ENCODE peak calls at places on chromosome 13, in nine cellular contexts. W is AG09319; Q is T-helper 2 cell; M is left cardiac atrium; Z is tibial nerve; K is PC-9; Y is PC-3; S is HT-29; H is activated naive CD4-positive, alpha-beta T cell. U is an unnamed sample.

GRCh38 chr13:110340812-110341444 is 33.8 kb downstream of the COL4A2 start:
- DNase-seq in W (no peak), Q (peak), M (peak), Z (peak), K (no peak), Y (no peak), S (no peak), H (no peak), U (no peak)

GRCh38 chr13:20828540-20829364 is 55.0 kb upstream of the EEF1AKMT1 start:
- DNase-seq in W (peak), Q (peak), M (no peak), Z (peak), K (peak), Y (peak), S (peak), H (no peak), U (peak)

GRCh38 chr13:102584423-102584822 is 12.4 kb upstream of the TPP2 start:
- DNase-seq in W (no peak), Q (no peak), M (no peak), Z (no peak), K (no peak), Y (no peak), S (no peak), H (no peak), U (no peak)

GRCh38 chr13:74930402-74931165 is 551.4 kb downstream of the TBC1D4 start:
- DNase-seq in W (no peak), Q (no peak), M (no peak), Z (no peak), K (no peak), Y (peak), S (peak), H (no peak), U (no peak)

GRCh38 chr13:51942189-51942588 is 69.1 kb downstream of the ATP7B start:
- DNase-seq in W (no peak), Q (peak), M (no peak), Z (no peak), K (peak), Y (peak), S (peak), H (no peak), U (peak)

GRCh38 chr13:40064723-40065122 is 409.3 kb downstream of the COG6 start:
- DNase-seq in W (peak), Q (no peak), M (no peak), Z (no peak), K (no peak), Y (peak), S (peak), H (no peak), U (peak)

GRCh38 chr13:98510156-98510509 is 66.8 kb downstream of the STK24 start:
- DNase-seq in W (no peak), Q (no peak), M (no peak), Z (no peak), K (no peak), Y (no peak), S (no peak), H (no peak), U (no peak)

GRCh38 chr13:19161308-19161707 is 20.3 kb downstream of the TUBA3C start:
- DNase-seq in W (no peak), Q (no peak), M (no peak), Z (no peak), K (no peak), Y (no peak), S (no peak), H (no peak), U (no peak)

GRCh38 chr13:93224545-93224944 is 2.1 kb upstream of the GPC6 start:
- DNase-seq in W (no peak), Q (no peak), M (no peak), Z (no peak), K (no peak), Y (peak), S (no peak), H (no peak), U (no peak)

GRCh38 chr13:50309200-50309848 is 294.1 kb downstream of the KCNRG start:
- DNase-seq in W (no peak), Q (no peak), M (no peak), Z (no peak), K (no peak), Y (no peak), S (no peak), H (no peak), U (no peak)

GRCh38 chr13:44797685-44798084 is 191.6 kb downstream of the NUFIP1 start:
- DNase-seq in W (no peak), Q (no peak), M (no peak), Z (no peak), K (no peak), Y (no peak), S (peak), H (no peak), U (no peak)

GRCh38 chr13:46531953-46532352 is 21.0 kb upstream of the LRCH1 start:
- DNase-seq in W (no peak), Q (peak), M (no peak), Z (no peak), K (no peak), Y (peak), S (no peak), H (no peak), U (no peak)

GRCh38 chr13:35190241-35190640 is 248.2 kb downstream of the NBEA start:
- DNase-seq in W (peak), Q (no peak), M (no peak), Z (no peak), K (no peak), Y (no peak), S (no peak), H (no peak), U (no peak)

GRCh38 chr13:43848250-43848649 is 31.3 kb downstream of the CCDC122 start:
- DNase-seq in W (peak), Q (no peak), M (no peak), Z (no peak), K (no peak), Y (peak), S (no peak), H (no peak), U (no peak)

GRCh38 chr13:42996584-42996983 is 4.5 kb upstream of the EPSTI1 start:
- DNase-seq in W (no peak), Q (peak), M (no peak), Z (no peak), K (peak), Y (peak), S (no peak), H (no peak), U (no peak)

GRCh38 chr13:41513600-41513999 is 56.2 kb downstream of the RGCC start:
- DNase-seq in W (no peak), Q (no peak), M (no peak), Z (no peak), K (no peak), Y (no peak), S (no peak), H (no peak), U (no peak)

GRCh38 chr13:73800011-73800410 is 334.2 kb downstream of the KLF12 start:
- DNase-seq in W (no peak), Q (no peak), M (no peak), Z (no peak), K (no peak), Y (no peak), S (no peak), H (no peak), U (no peak)

U was measured in Calu3.